ENCODE peak calls at places on chromosome 5, in five cellular contexts. U is HCT116, J is GM20000, B is HL-60, I is transverse colon. V is an unnamed sample.

GRCh38 chr5:166349036-166349435 is 1942.4 kb upstream of the WWC1 start:
- DNase-seq in U (no peak), J (no peak), B (no peak), I (no peak), V (no peak)

GRCh38 chr5:40030661-40031060 is 605.9 kb upstream of the DAB2 start:
- DNase-seq in U (no peak), J (no peak), B (no peak), I (no peak), V (no peak)

GRCh38 chr5:81753429-81753828 is 2.5 kb upstream of the SSBP2 start:
- DNase-seq in U (no peak), J (no peak), B (no peak), I (no peak), V (no peak)

GRCh38 chr5:34005211-34005610 is 2.6 kb downstream of the AMACR start:
- DNase-seq in U (no peak), J (no peak), B (no peak), I (no peak), V (no peak)

GRCh38 chr5:94021246-94021645 is 279.8 kb upstream of the POU5F2 start:
- DNase-seq in U (peak), J (no peak), B (no peak), I (no peak), V (peak)

GRCh38 chr5:41649659-41650058 is 139.3 kb upstream of the PLCXD3 start:
- DNase-seq in U (no peak), J (no peak), B (no peak), I (no peak), V (no peak)

GRCh38 chr5:143395638-143396352 is 7.7 kb downstream of the NR3C1 start:
- DNase-seq in U (no peak), J (no peak), B (no peak), I (no peak), V (no peak)

GRCh38 chr5:181260720-181261319 is at the start of gene TRIM52:
- DNase-seq in U (peak), J (peak), B (peak), I (peak), V (peak)

GRCh38 chr5:171714286-171714685 is 71.3 kb upstream of the SMIM23 start:
- DNase-seq in U (no peak), J (no peak), B (no peak), I (no peak), V (no peak)

GRCh38 chr5:79020861-79021561 is 35.9 kb upstream of the ARSB start:
- DNase-seq in U (peak), J (peak), B (no peak), I (peak), V (peak)

GRCh38 chr5:37028910-37029309 is 152.3 kb downstream of the NIPBL start:
- DNase-seq in U (no peak), J (no peak), B (no peak), I (no peak), V (no peak)

GRCh38 chr5:145825751-145826180 is 9.4 kb downstream of the PRELID2 start:
- DNase-seq in U (peak), J (peak), B (peak), I (no peak), V (peak)

GRCh38 chr5:155471027-155471426 is 457.5 kb downstream of the KIF4B start:
- DNase-seq in U (no peak), J (no peak), B (no peak), I (no peak), V (no peak)

GRCh38 chr5:55601209-55601618 is 66.5 kb upstream of the PLPP1 start:
- DNase-seq in U (no peak), J (no peak), B (no peak), I (peak), V (peak)

GRCh38 chr5:32538031-32538547 is 47.3 kb upstream of the SUB1 start:
- DNase-seq in U (no peak), J (peak), B (no peak), I (peak), V (no peak)

GRCh38 chr5:15003511-15003920 is 131.9 kb upstream of the ANKH start:
- DNase-seq in U (peak), J (peak), B (peak), I (peak), V (peak)

GRCh38 chr5:178839319-178839704 is 20.4 kb upstream of the ZNF354B start:
- DNase-seq in U (peak), J (no peak), B (no peak), I (peak), V (peak)

GRCh38 chr5:55037046-55037771 is 13.2 kb downstream of the GZMK start:
- DNase-seq in U (peak), J (peak), B (no peak), I (peak), V (no peak)

GRCh38 chr5:22918511-22918910 is 65.4 kb upstream of the CDH12 start:
- DNase-seq in U (no peak), J (no peak), B (no peak), I (no peak), V (no peak)

GRCh38 chr5:160174780-160175437 is 54.4 kb upstream of the FABP6 start:
- DNase-seq in U (no peak), J (no peak), B (no peak), I (no peak), V (no peak)

GRCh38 chr5:63963080-63963735 is 963 bp upstream of the HTR1A start:
- DNase-seq in U (peak), J (peak), B (peak), I (peak), V (peak)

GRCh38 chr5:73030995-73031394 is 75.2 kb downstream of the FCHO2 start:
- DNase-seq in U (peak), J (no peak), B (no peak), I (no peak), V (peak)

GRCh38 chr5:173789031-173789920 is 98.9 kb upstream of the CPEB4 start:
- DNase-seq in U (peak), J (peak), B (no peak), I (no peak), V (peak)

GRCh38 chr5:50709471-50709870 is 43.0 kb downstream of the PARP8 start:
- DNase-seq in U (no peak), J (no peak), B (no peak), I (no peak), V (no peak)

GRCh38 chr5:9148242-9148641 is 397.6 kb downstream of the SEMA5A start:
- DNase-seq in U (no peak), J (no peak), B (no peak), I (no peak), V (no peak)

GRCh38 chr5:9151671-9152427 is 394.0 kb downstream of the SEMA5A start:
- DNase-seq in U (no peak), J (no peak), B (no peak), I (no peak), V (no peak)

GRCh38 chr5:9149988-9150387 is 395.9 kb downstream of the SEMA5A start:
- DNase-seq in U (no peak), J (no peak), B (no peak), I (no peak), V (no peak)
- TF ChIP-seq CTCF in U (no peak), J (no peak), B (no peak), I (no peak), V (no peak)

GRCh38 chr5:1772634-1773033 is 27.0 kb downstream of the MRPL36 start:
- DNase-seq in U (peak), J (no peak), B (no peak), I (no peak), V (no peak)
- TF ChIP-seq CTCF in U (peak), J (no peak), B (no peak), I (no peak), V (no peak)

DNA sequence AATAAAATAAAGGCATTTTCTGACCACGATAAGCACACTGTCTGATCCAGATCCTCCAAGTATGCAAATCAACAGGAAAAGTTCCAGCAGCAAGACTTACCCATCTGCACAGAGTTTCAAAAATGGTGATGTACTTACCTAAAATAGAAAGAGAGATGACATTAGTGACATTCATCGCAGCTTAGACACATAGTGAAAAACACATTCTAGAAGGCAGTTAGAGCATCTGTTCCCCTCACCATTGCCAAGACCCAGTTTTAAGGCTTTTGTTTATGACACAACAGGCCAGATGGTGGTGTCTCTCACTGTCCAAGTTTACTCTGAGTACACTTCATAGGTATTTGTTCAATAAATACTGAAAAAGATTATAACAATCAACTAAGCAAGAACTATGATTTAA is 207.7 kb downstream of the PDE4D start:
- DNase-seq in U (no peak), J (peak), B (no peak), I (no peak), V (no peak)
- TF ChIP-seq CTCF in U (no peak), J (no peak), B (no peak), I (no peak), V (no peak)

GRCh38 chr5:149448831-149449714 is 70.0 kb upstream of the IL17B start:
- DNase-seq in U (no peak), J (no peak), B (no peak), I (peak), V (no peak)
- TF ChIP-seq CTCF in U (peak), J (no peak), B (peak), I (peak), V (peak)

GRCh38 chr5:125551797-125552196 is 805.4 kb upstream of the ZNF608 start:
- DNase-seq in U (no peak), J (no peak), B (no peak), I (no peak), V (no peak)
- TF ChIP-seq CTCF in U (no peak), J (no peak), B (no peak), I (no peak), V (no peak)

GRCh38 chr5:30802961-30803705 is 390.4 kb upstream of the CDH6 start:
- DNase-seq in U (no peak), J (no peak), B (no peak), I (no peak), V (no peak)

GRCh38 chr5:30808996-30809395 is 384.5 kb upstream of the CDH6 start:
- DNase-seq in U (no peak), J (no peak), B (no peak), I (no peak), V (no peak)

GRCh38 chr5:30809907-30810306 is 383.6 kb upstream of the CDH6 start:
- DNase-seq in U (no peak), J (no peak), B (no peak), I (no peak), V (no peak)

DNA sequence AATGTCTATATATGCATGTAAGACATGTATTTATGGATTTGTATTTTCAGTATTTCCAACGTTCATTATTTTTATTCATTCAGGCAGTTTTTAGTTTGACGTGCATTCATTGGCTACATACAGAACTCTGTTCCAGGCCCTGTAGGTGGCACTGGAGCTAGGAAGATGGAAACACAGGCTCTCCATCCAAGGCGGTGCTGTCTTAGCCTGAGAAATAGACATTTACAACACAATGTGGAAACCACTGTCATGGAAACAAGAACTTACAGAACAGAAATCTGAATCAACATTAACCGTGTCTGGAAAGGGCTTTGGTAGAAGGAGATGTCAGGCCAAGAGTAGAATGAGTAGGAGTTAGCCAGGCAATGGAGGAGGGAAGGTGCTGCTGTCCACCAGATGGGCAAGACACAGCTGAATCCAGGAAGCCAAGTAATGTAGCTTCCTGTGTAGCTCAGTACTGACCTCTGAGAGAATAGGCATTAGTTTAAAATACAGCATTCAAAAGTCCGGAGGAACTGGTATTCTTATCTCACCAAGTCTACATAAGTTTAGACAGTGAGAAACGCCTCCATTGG is 388.7 kb upstream of the CDH6 start:
- DNase-seq in U (no peak), J (no peak), B (no peak), I (no peak), V (no peak)
- TF ChIP-seq CTCF in U (no peak), J (no peak), B (no peak), I (no peak), V (no peak)

GRCh38 chr5:88829773-88830172 is 53.2 kb downstream of the MEF2C start:
- DNase-seq in U (no peak), J (no peak), B (no peak), I (no peak), V (no peak)

GRCh38 chr5:88826959-88827585 is 55.9 kb downstream of the MEF2C start:
- DNase-seq in U (peak), J (no peak), B (peak), I (peak), V (peak)

GRCh38 chr5:88830567-88830966 is 52.4 kb downstream of the MEF2C start:
- DNase-seq in U (no peak), J (no peak), B (no peak), I (no peak), V (no peak)

GRCh38 chr5:88827997-88828396 is 55.0 kb downstream of the MEF2C start:
- DNase-seq in U (no peak), J (no peak), B (no peak), I (no peak), V (no peak)

DNA sequence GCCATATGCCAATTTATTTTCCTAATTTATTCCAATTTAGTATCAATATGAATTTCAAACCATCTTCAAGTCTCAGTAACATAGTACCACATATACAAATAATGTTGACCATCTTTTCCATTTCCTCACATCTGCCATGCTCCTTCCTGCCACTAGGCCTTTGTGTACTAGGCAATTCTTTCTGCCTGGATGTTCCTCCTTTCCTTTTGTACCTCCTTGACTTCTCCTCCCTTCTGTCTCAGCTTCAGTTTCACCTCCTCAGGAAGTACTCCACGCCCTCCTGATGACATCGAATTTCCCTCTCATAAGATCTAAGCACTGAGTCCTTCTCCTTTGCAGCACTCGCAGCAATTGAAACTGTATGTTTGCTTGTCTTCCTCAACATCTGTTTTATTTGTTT is 53.9 kb downstream of the MEF2C start:
- DNase-seq in U (no peak), J (no peak), B (peak), I (no peak), V (no peak)
- TF ChIP-seq CTCF in U (peak), J (no peak), B (no peak), I (peak), V (no peak)

DNA sequence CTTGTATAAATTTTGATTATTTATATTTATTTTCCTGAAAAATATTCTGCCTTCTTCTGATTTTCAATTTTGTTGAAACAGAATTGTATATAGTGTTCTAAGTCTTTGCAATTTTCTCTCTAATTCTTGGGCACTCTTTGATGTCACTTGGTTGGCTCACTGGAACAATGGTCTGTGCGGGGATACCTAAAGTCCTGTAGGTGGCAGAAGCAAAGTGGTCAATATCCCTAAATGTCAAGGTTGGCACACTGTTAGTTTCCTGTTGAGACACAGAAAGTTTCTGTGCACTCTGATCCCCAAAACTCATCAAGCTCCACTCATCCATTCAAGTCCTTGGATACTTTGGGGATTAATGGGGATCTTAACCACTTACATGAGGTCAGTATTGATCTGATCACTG is 480.8 kb upstream of the CCNG1 start:
- DNase-seq in U (no peak), J (no peak), B (no peak), I (no peak), V (no peak)
- TF ChIP-seq CTCF in U (no peak), J (no peak), B (no peak), I (no peak), V (no peak)

GRCh38 chr5:121630402-121630801 is 221.3 kb upstream of the FTMT start:
- DNase-seq in U (no peak), J (no peak), B (no peak), I (no peak), V (no peak)
- TF ChIP-seq CTCF in U (no peak), J (no peak), B (no peak), I (no peak), V (no peak)

V was measured in Calu3.